ENCODE peak calls at places on chromosomes 12 and 14, in ten cellular contexts. One of them, this sample, is unnamed.

GRCh38 chr14:64465856-64466554 is 706 bp downstream of the AKAP5 start:
- DNase-seq in activated naive CD8-positive, alpha-beta T cell treated with anti-CD3 and anti-CD28 coated beads, Interleukin-2, amount 50 U/mL, for 16 hours: no peak
- DNase-seq in BE2C: peak; percentile 49
- DNase-seq in choroid plexus epithelial cell: peak; percentile 49
- DNase-seq in mesothelial cell of epicardium: peak; percentile 52
- DNase-seq in stimulated activated CD8-positive, alpha-beta memory T cell treated with anti-CD3 and anti-CD28 coated beads, Interleukin-15, amount 100 ng/mL, for 24 hours: no peak
- DNase-seq in OCI-M1: peak; percentile 46
- DNase-seq in EL: peak; percentile 66
- DNase-seq in GM12865: no peak
- DNase-seq in HTR-8/SVneo: peak; percentile 90
- DNase-seq in this sample: peak; percentile 25

GRCh38 chr14:90500665-90501370 is 104.0 kb downstream of the CALM1 start:
- DNase-seq in mesothelial cell of epicardium: no peak
- DNase-seq in activated naive CD8-positive, alpha-beta T cell treated with anti-CD3 and anti-CD28 coated beads, Interleukin-2, amount 50 U/mL, for 16 hours: no peak
- DNase-seq in choroid plexus epithelial cell: no peak
- DNase-seq in GM12865: peak; percentile 25
- DNase-seq in EL: no peak
- DNase-seq in HTR-8/SVneo: no peak
- DNase-seq in stimulated activated CD8-positive, alpha-beta memory T cell treated with anti-CD3 and anti-CD28 coated beads, Interleukin-15, amount 100 ng/mL, for 24 hours: no peak
- DNase-seq in BE2C: no peak
- DNase-seq in OCI-M1: peak; percentile 26
- DNase-seq in this sample: peak; percentile 88

GRCh38 chr14:85402546-85403162 is 127.3 kb upstream of the FLRT2 start:
- DNase-seq in BE2C: no peak
- DNase-seq in EL: no peak
- DNase-seq in OCI-M1: no peak
- DNase-seq in HTR-8/SVneo: no peak
- DNase-seq in activated naive CD8-positive, alpha-beta T cell treated with anti-CD3 and anti-CD28 coated beads, Interleukin-2, amount 50 U/mL, for 16 hours: no peak
- DNase-seq in stimulated activated CD8-positive, alpha-beta memory T cell treated with anti-CD3 and anti-CD28 coated beads, Interleukin-15, amount 100 ng/mL, for 24 hours: no peak
- DNase-seq in GM12865: no peak
- DNase-seq in mesothelial cell of epicardium: no peak
- DNase-seq in choroid plexus epithelial cell: no peak
- DNase-seq in this sample: no peak

GRCh38 chr14:30443368-30444007 is 115.5 kb upstream of the G2E3 start:
- DNase-seq in stimulated activated CD8-positive, alpha-beta memory T cell treated with anti-CD3 and anti-CD28 coated beads, Interleukin-15, amount 100 ng/mL, for 24 hours: no peak
- DNase-seq in GM12865: peak; percentile 44
- DNase-seq in OCI-M1: peak; percentile 62
- DNase-seq in mesothelial cell of epicardium: no peak
- DNase-seq in BE2C: no peak
- DNase-seq in HTR-8/SVneo: peak; percentile 41
- DNase-seq in EL: peak; percentile 17
- DNase-seq in activated naive CD8-positive, alpha-beta T cell treated with anti-CD3 and anti-CD28 coated beads, Interleukin-2, amount 50 U/mL, for 16 hours: no peak
- DNase-seq in choroid plexus epithelial cell: peak; percentile 76
- DNase-seq in this sample: peak; percentile 36

GRCh38 chr12:5040368-5040767 is 3.3 kb upstream of the KCNA5 start:
- DNase-seq in stimulated activated CD8-positive, alpha-beta memory T cell treated with anti-CD3 and anti-CD28 coated beads, Interleukin-15, amount 100 ng/mL, for 24 hours: no peak
- DNase-seq in OCI-M1: no peak
- DNase-seq in BE2C: no peak
- DNase-seq in mesothelial cell of epicardium: no peak
- DNase-seq in choroid plexus epithelial cell: no peak
- DNase-seq in activated naive CD8-positive, alpha-beta T cell treated with anti-CD3 and anti-CD28 coated beads, Interleukin-2, amount 50 U/mL, for 16 hours: no peak
- DNase-seq in EL: no peak
- DNase-seq in HTR-8/SVneo: no peak
- DNase-seq in GM12865: no peak
- DNase-seq in this sample: no peak

GRCh38 chr12:11823043-11823442 is 173.6 kb downstream of the ETV6 start:
- DNase-seq in EL: peak; percentile 87
- DNase-seq in GM12865: peak; percentile 47
- DNase-seq in HTR-8/SVneo: peak; percentile 58
- DNase-seq in activated naive CD8-positive, alpha-beta T cell treated with anti-CD3 and anti-CD28 coated beads, Interleukin-2, amount 50 U/mL, for 16 hours: no peak
- DNase-seq in stimulated activated CD8-positive, alpha-beta memory T cell treated with anti-CD3 and anti-CD28 coated beads, Interleukin-15, amount 100 ng/mL, for 24 hours: no peak
- DNase-seq in OCI-M1: no peak
- DNase-seq in choroid plexus epithelial cell: peak; percentile 91
- DNase-seq in mesothelial cell of epicardium: no peak
- DNase-seq in BE2C: no peak
- DNase-seq in this sample: no peak

GRCh38 chr14:103436533-103436932 is 51.3 kb downstream of the MARK3 start:
- DNase-seq in mesothelial cell of epicardium: no peak
- DNase-seq in GM12865: no peak
- DNase-seq in stimulated activated CD8-positive, alpha-beta memory T cell treated with anti-CD3 and anti-CD28 coated beads, Interleukin-15, amount 100 ng/mL, for 24 hours: no peak
- DNase-seq in activated naive CD8-positive, alpha-beta T cell treated with anti-CD3 and anti-CD28 coated beads, Interleukin-2, amount 50 U/mL, for 16 hours: no peak
- DNase-seq in choroid plexus epithelial cell: peak; percentile 67
- DNase-seq in EL: peak; percentile 47
- DNase-seq in HTR-8/SVneo: no peak
- DNase-seq in BE2C: no peak
- DNase-seq in OCI-M1: no peak
- DNase-seq in this sample: peak; percentile 56

GRCh38 chr14:97021001-97021400 is 223.8 kb downstream of the VRK1 start:
- DNase-seq in HTR-8/SVneo: no peak
- DNase-seq in choroid plexus epithelial cell: no peak
- DNase-seq in OCI-M1: peak; percentile 84
- DNase-seq in stimulated activated CD8-positive, alpha-beta memory T cell treated with anti-CD3 and anti-CD28 coated beads, Interleukin-15, amount 100 ng/mL, for 24 hours: no peak
- DNase-seq in EL: no peak
- DNase-seq in mesothelial cell of epicardium: no peak
- DNase-seq in GM12865: no peak
- DNase-seq in activated naive CD8-positive, alpha-beta T cell treated with anti-CD3 and anti-CD28 coated beads, Interleukin-2, amount 50 U/mL, for 16 hours: no peak
- DNase-seq in BE2C: no peak
- DNase-seq in this sample: peak; percentile 53

GRCh38 chr12:122350444-122350843 is 72.0 kb downstream of the CLIP1 start:
- DNase-seq in mesothelial cell of epicardium: no peak
- DNase-seq in HTR-8/SVneo: no peak
- DNase-seq in OCI-M1: no peak
- DNase-seq in stimulated activated CD8-positive, alpha-beta memory T cell treated with anti-CD3 and anti-CD28 coated beads, Interleukin-15, amount 100 ng/mL, for 24 hours: no peak
- DNase-seq in choroid plexus epithelial cell: peak; percentile 13
- DNase-seq in GM12865: no peak
- DNase-seq in EL: no peak
- DNase-seq in activated naive CD8-positive, alpha-beta T cell treated with anti-CD3 and anti-CD28 coated beads, Interleukin-2, amount 50 U/mL, for 16 hours: no peak
- DNase-seq in BE2C: peak; percentile 39
- DNase-seq in this sample: no peak

GRCh38 chr14:60051690-60052324 is 39.9 kb upstream of the PCNX4 start:
- DNase-seq in activated naive CD8-positive, alpha-beta T cell treated with anti-CD3 and anti-CD28 coated beads, Interleukin-2, amount 50 U/mL, for 16 hours: no peak
- DNase-seq in BE2C: no peak
- DNase-seq in GM12865: peak; percentile 5
- DNase-seq in HTR-8/SVneo: no peak
- DNase-seq in mesothelial cell of epicardium: no peak
- DNase-seq in choroid plexus epithelial cell: peak; percentile 2
- DNase-seq in OCI-M1: no peak
- DNase-seq in EL: no peak
- DNase-seq in stimulated activated CD8-positive, alpha-beta memory T cell treated with anti-CD3 and anti-CD28 coated beads, Interleukin-15, amount 100 ng/mL, for 24 hours: no peak
- DNase-seq in this sample: peak; percentile 1

GRCh38 chr14:94998110-94998509 is 159.2 kb downstream of the DICER1 start:
- DNase-seq in GM12865: no peak
- DNase-seq in activated naive CD8-positive, alpha-beta T cell treated with anti-CD3 and anti-CD28 coated beads, Interleukin-2, amount 50 U/mL, for 16 hours: no peak
- DNase-seq in choroid plexus epithelial cell: no peak
- DNase-seq in HTR-8/SVneo: no peak
- DNase-seq in BE2C: no peak
- DNase-seq in mesothelial cell of epicardium: no peak
- DNase-seq in EL: no peak
- DNase-seq in OCI-M1: no peak
- DNase-seq in stimulated activated CD8-positive, alpha-beta memory T cell treated with anti-CD3 and anti-CD28 coated beads, Interleukin-15, amount 100 ng/mL, for 24 hours: no peak
- DNase-seq in this sample: no peak

GRCh38 chr12:10213168-10214130 is 772 bp downstream of the GABARAPL1 start:
- DNase-seq in choroid plexus epithelial cell: peak; percentile 96
- DNase-seq in HTR-8/SVneo: no peak
- DNase-seq in GM12865: peak; percentile 63
- DNase-seq in EL: peak; percentile 81
- DNase-seq in activated naive CD8-positive, alpha-beta T cell treated with anti-CD3 and anti-CD28 coated beads, Interleukin-2, amount 50 U/mL, for 16 hours: peak; percentile 57
- DNase-seq in BE2C: peak; percentile 29
- DNase-seq in OCI-M1: peak; percentile 87
- DNase-seq in mesothelial cell of epicardium: peak; percentile 58
- DNase-seq in stimulated activated CD8-positive, alpha-beta memory T cell treated with anti-CD3 and anti-CD28 coated beads, Interleukin-15, amount 100 ng/mL, for 24 hours: peak; percentile 51
- DNase-seq in this sample: peak; percentile 95

GRCh38 chr14:100429537-100429936 is 106.4 kb downstream of the SLC25A47 start:
- DNase-seq in GM12865: no peak
- DNase-seq in EL: no peak
- DNase-seq in choroid plexus epithelial cell: no peak
- DNase-seq in HTR-8/SVneo: no peak
- DNase-seq in OCI-M1: no peak
- DNase-seq in mesothelial cell of epicardium: no peak
- DNase-seq in BE2C: no peak
- DNase-seq in stimulated activated CD8-positive, alpha-beta memory T cell treated with anti-CD3 and anti-CD28 coated beads, Interleukin-15, amount 100 ng/mL, for 24 hours: no peak
- DNase-seq in activated naive CD8-positive, alpha-beta T cell treated with anti-CD3 and anti-CD28 coated beads, Interleukin-2, amount 50 U/mL, for 16 hours: no peak
- DNase-seq in this sample: no peak

GRCh38 chr12:47896633-47897032 is 8.2 kb downstream of the VDR start:
- DNase-seq in stimulated activated CD8-positive, alpha-beta memory T cell treated with anti-CD3 and anti-CD28 coated beads, Interleukin-15, amount 100 ng/mL, for 24 hours: no peak
- DNase-seq in activated naive CD8-positive, alpha-beta T cell treated with anti-CD3 and anti-CD28 coated beads, Interleukin-2, amount 50 U/mL, for 16 hours: no peak
- DNase-seq in BE2C: no peak
- DNase-seq in mesothelial cell of epicardium: no peak
- DNase-seq in GM12865: no peak
- DNase-seq in HTR-8/SVneo: no peak
- DNase-seq in OCI-M1: no peak
- DNase-seq in EL: no peak
- DNase-seq in choroid plexus epithelial cell: no peak
- DNase-seq in this sample: no peak

GRCh38 chr12:114412307-114412706 is 6.4 kb upstream of the TBX5 start:
- DNase-seq in choroid plexus epithelial cell: no peak
- DNase-seq in stimulated activated CD8-positive, alpha-beta memory T cell treated with anti-CD3 and anti-CD28 coated beads, Interleukin-15, amount 100 ng/mL, for 24 hours: no peak
- DNase-seq in mesothelial cell of epicardium: no peak
- DNase-seq in BE2C: no peak
- DNase-seq in OCI-M1: no peak
- DNase-seq in HTR-8/SVneo: no peak
- DNase-seq in GM12865: no peak
- DNase-seq in activated naive CD8-positive, alpha-beta T cell treated with anti-CD3 and anti-CD28 coated beads, Interleukin-2, amount 50 U/mL, for 16 hours: no peak
- DNase-seq in EL: peak; percentile 5
- DNase-seq in this sample: no peak

GRCh38 chr12:62969695-62970094 is 34.7 kb upstream of the PPM1H start:
- DNase-seq in BE2C: no peak
- DNase-seq in choroid plexus epithelial cell: no peak
- DNase-seq in mesothelial cell of epicardium: no peak
- DNase-seq in EL: no peak
- DNase-seq in GM12865: no peak
- DNase-seq in HTR-8/SVneo: no peak
- DNase-seq in activated naive CD8-positive, alpha-beta T cell treated with anti-CD3 and anti-CD28 coated beads, Interleukin-2, amount 50 U/mL, for 16 hours: no peak
- DNase-seq in OCI-M1: no peak
- DNase-seq in stimulated activated CD8-positive, alpha-beta memory T cell treated with anti-CD3 and anti-CD28 coated beads, Interleukin-15, amount 100 ng/mL, for 24 hours: no peak
- DNase-seq in this sample: no peak

This sample was measured in NB4.